ENCODE peak calls at places on chromosomes 3 and 15, in six cellular contexts. B is cardiac fibroblast, I is A172, C is AG10803, P is heart left ventricle, N is LHCN-M2. L is an unnamed sample.
A peak's percentile ranks its signal among the peaks of the same experiment; 100 is the strongest.

GRCh38 chr3:28575748-28576589 is 227.3 kb upstream of the AZI2 start:
- DNase-seq in B (peak; percentile 6), I (peak; percentile 4), C (peak; percentile 6), P (peak; percentile 6), N (peak; percentile 25), L (no peak)

GRCh38 chr3:177781686-177782161 is 584.4 kb upstream of the TBL1XR1 start:
- DNase-seq in B (peak; percentile 40), I (no peak), C (peak; percentile 86), P (peak; percentile 70), N (no peak), L (no peak)

GRCh38 chr3:139353920-139354556 is 10.2 kb downstream of the MRPS22 start:
- DNase-seq in B (peak; percentile 75), I (peak; percentile 68), C (peak; percentile 65), P (no peak), N (peak; percentile 64), L (no peak)

GRCh38 chr3:72205297-72205696 is 420.3 kb upstream of the PROK2 start:
- DNase-seq in B (no peak), I (no peak), C (no peak), P (no peak), N (no peak), L (no peak)

GRCh38 chr3:23430781-23431423 is 227.8 kb downstream of the UBE2E2 start:
- DNase-seq in B (peak; percentile 10), I (no peak), C (no peak), P (no peak), N (peak; percentile 43), L (no peak)

GRCh38 chr3:8848696-8849131 is 79.3 kb upstream of the OXTR start:
- DNase-seq in B (peak; percentile 83), I (peak; percentile 63), C (peak; percentile 68), P (no peak), N (no peak), L (no peak)

GRCh38 chr3:46903341-46904302 is 26.1 kb downstream of the PTH1R start:
- DNase-seq in B (peak; percentile 60), I (peak; percentile 84), C (peak; percentile 60), P (no peak), N (peak; percentile 27), L (no peak)

GRCh38 chr3:12461097-12461649 is 23.1 kb upstream of the TSEN2 start:
- DNase-seq in B (no peak), I (peak; percentile 52), C (no peak), P (no peak), N (no peak), L (no peak)

GRCh38 chr3:185537369-185537970 is 14.9 kb downstream of the LIPH start:
- DNase-seq in B (peak; percentile 98), I (peak; percentile 99), C (peak; percentile 60), P (peak; percentile 14), N (peak; percentile 68), L (peak; percentile 46)

GRCh38 chr3:78978037-78978436 is 789.8 kb downstream of the ROBO1 start:
- DNase-seq in B (peak; percentile 64), I (no peak), C (peak; percentile 19), P (no peak), N (no peak), L (no peak)

GRCh38 chr3:192836469-192836820 is 81.2 kb downstream of the MB21D2 start:
- DNase-seq in B (no peak), I (no peak), C (no peak), P (no peak), N (no peak), L (no peak)

GRCh38 chr3:142027295-142027694 is 122.0 kb downstream of the TFDP2 start:
- DNase-seq in B (no peak), I (no peak), C (no peak), P (no peak), N (peak; percentile 48), L (peak; percentile 43)

GRCh38 chr3:118823626-118824025 is 211.0 kb downstream of the IGSF11 start:
- DNase-seq in B (no peak), I (no peak), C (no peak), P (no peak), N (no peak), L (no peak)

GRCh38 chr15:69593981-69594966 is 141.7 kb downstream of the RPLP1 start:
- DNase-seq in B (peak; percentile 54), I (peak; percentile 78), C (peak; percentile 22), P (peak; percentile 52), N (no peak), L (no peak)

GRCh38 chr3:150215616-150216015 is 192.5 kb upstream of the TSC22D2 start:
- DNase-seq in B (no peak), I (peak; percentile 47), C (no peak), P (no peak), N (peak; percentile 67), L (no peak)

GRCh38 chr3:10721101-10721500 is 94.9 kb upstream of the SLC6A11 start:
- DNase-seq in B (no peak), I (no peak), C (no peak), P (no peak), N (no peak), L (no peak)

GRCh38 chr3:156787926-156788663 is 38.1 kb upstream of the LEKR1 start:
- DNase-seq in B (peak; percentile 95), I (peak; percentile 92), C (peak; percentile 93), P (no peak), N (peak; percentile 97), L (no peak)

GRCh38 chr3:50210510-50211367 is 5.7 kb downstream of the SLC38A3 start:
- DNase-seq in B (no peak), I (no peak), C (no peak), P (no peak), N (no peak), L (no peak)

GRCh38 chr3:179018808-179019207 is 52.8 kb downstream of the ZMAT3 start:
- DNase-seq in B (no peak), I (no peak), C (no peak), P (no peak), N (no peak), L (no peak)

GRCh38 chr3:138479355-138479964 is 45.0 kb downstream of the ESYT3 start:
- DNase-seq in B (peak; percentile 58), I (peak; percentile 26), C (peak; percentile 22), P (no peak), N (peak; percentile 46), L (peak; percentile 62)

GRCh38 chr3:124784686-124785382 is 54.6 kb downstream of the UMPS start:
- DNase-seq in B (no peak), I (no peak), C (peak; percentile 44), P (no peak), N (no peak), L (no peak)

GRCh38 chr15:38688761-38689160 is 124.1 kb upstream of the RASGRP1 start:
- DNase-seq in B (no peak), I (peak; percentile 47), C (no peak), P (no peak), N (no peak), L (peak; percentile 75)

GRCh38 chr3:33075996-33076395 is 20.9 kb downstream of the GLB1 start:
- DNase-seq in B (peak; percentile 51), I (peak; percentile 13), C (peak; percentile 78), P (no peak), N (no peak), L (no peak)

GRCh38 chr15:70833897-70834765 is 19.8 kb downstream of the LARP6 start:
- DNase-seq in B (peak; percentile 82), I (peak; percentile 78), C (peak; percentile 77), P (no peak), N (peak; percentile 78), L (no peak)

GRCh38 chr15:57537072-57537471 is 54.6 kb upstream of the MYZAP start:
- DNase-seq in B (peak; percentile 79), I (peak; percentile 93), C (peak; percentile 92), P (no peak), N (peak; percentile 99), L (peak; percentile 29)

GRCh38 chr3:190566043-190566933 is 52.4 kb downstream of the IL1RAP start:
- DNase-seq in B (peak; percentile 100), I (peak; percentile 100), C (peak; percentile 100), P (peak; percentile 77), N (peak; percentile 100), L (peak; percentile 76)

GRCh38 chr3:46848271-46849097 is 14.8 kb downstream of the MYL3 start:
- DNase-seq in B (peak; percentile 86), I (peak; percentile 43), C (peak; percentile 38), P (peak; percentile 39), N (peak; percentile 30), L (peak; percentile 29)

GRCh38 chr3:55620361-55621025 is 133.4 kb upstream of the WNT5A start:
- DNase-seq in B (peak; percentile 36), I (peak; percentile 67), C (no peak), P (no peak), N (peak; percentile 23), L (no peak)

GRCh38 chr3:144624656-144625055 is 653.0 kb downstream of the DIPK2A start:
- DNase-seq in B (no peak), I (no peak), C (no peak), P (no peak), N (no peak), L (no peak)

GRCh38 chr15:69141286-69141701 is 19.1 kb upstream of the GLCE start:
- DNase-seq in B (no peak), I (peak; percentile 36), C (no peak), P (no peak), N (no peak), L (no peak)

GRCh38 chr15:73617310-73617709 is 15.9 kb downstream of the NPTN start:
- DNase-seq in B (no peak), I (no peak), C (peak; percentile 45), P (no peak), N (peak; percentile 65), L (no peak)

GRCh38 chr3:160346511-160346910 is 52.5 kb downstream of the IFT80 start:
- DNase-seq in B (no peak), I (no peak), C (no peak), P (no peak), N (no peak), L (no peak)

GRCh38 chr3:127865941-127866340 is 43.6 kb upstream of the MGLL start:
- DNase-seq in B (peak; percentile 74), I (peak; percentile 43), C (peak; percentile 13), P (no peak), N (peak; percentile 72), L (no peak)

GRCh38 chr3:107421170-107421792 is 44.0 kb downstream of the CCDC54 start:
- DNase-seq in B (peak; percentile 85), I (peak; percentile 72), C (peak; percentile 76), P (peak; percentile 13), N (peak; percentile 82), L (peak; percentile 40)

GRCh38 chr3:46748160-46748559 is 30.5 kb upstream of the PRSS50 start:
- DNase-seq in B (no peak), I (no peak), C (no peak), P (no peak), N (no peak), L (no peak)

GRCh38 chr3:155785662-155786295 is 20.3 kb downstream of the C3orf33 start:
- DNase-seq in B (no peak), I (no peak), C (no peak), P (no peak), N (no peak), L (no peak)